ENCODE peak calls at places on chromosomes 6 and 20, in six cellular contexts. F is keratinocyte; K is activated T-cell treated with anti-CD3 and anti-CD28 coated beads, Interleukin-2, amount 50 U/mL, for 48 hours; E is HFFc6; H is A172; G is non-pigmented ciliary epithelial cell. I is an unnamed sample.

GRCh38 chr20:57609086-57609841 is 11.0 kb downstream of the ZBP1 start:
- DNase-seq in F (no peak), K (no peak), E (no peak), H (no peak), G (no peak), I (no peak)

GRCh38 chr20:62025832-62026563 is 39.7 kb downstream of the TAF4 start:
- DNase-seq in F (no peak), K (no peak), E (peak; percentile 65), H (no peak), G (peak; percentile 23), I (no peak)

GRCh38 chr6:63267828-63268227 is 52.0 kb downstream of the LGSN start:
- DNase-seq in F (no peak), K (no peak), E (no peak), H (no peak), G (no peak), I (no peak)

GRCh38 chr6:14713008-14713452 is 532.8 kb upstream of the JARID2 start:
- DNase-seq in F (peak; percentile 69), K (no peak), E (peak; percentile 95), H (peak; percentile 72), G (no peak), I (peak; percentile 59)

GRCh38 chr6:54419885-54420284 is 111.6 kb downstream of the TINAG start:
- DNase-seq in F (peak; percentile 48), K (no peak), E (peak; percentile 87), H (peak; percentile 73), G (peak; percentile 89), I (peak; percentile 78)

GRCh38 chr6:127219869-127220268 is 46.8 kb upstream of the RNF146 start:
- DNase-seq in F (no peak), K (no peak), E (no peak), H (no peak), G (no peak), I (no peak)

GRCh38 chr20:2246081-2246491 is 49.7 kb upstream of the TGM3 start:
- DNase-seq in F (no peak), K (no peak), E (no peak), H (no peak), G (no peak), I (no peak)

GRCh38 chr6:43977404-43978111 is 149.7 kb downstream of the MRPL14 start:
- DNase-seq in F (no peak), K (peak; percentile 17), E (no peak), H (no peak), G (no peak), I (no peak)

GRCh38 chr20:62772103-62772611 is 24.1 kb upstream of the MRGBP start:
- DNase-seq in F (no peak), K (no peak), E (no peak), H (no peak), G (no peak), I (no peak)

GRCh38 chr6:38578075-38578474 is 61.7 kb downstream of the BTBD9 start:
- DNase-seq in F (no peak), K (no peak), E (no peak), H (no peak), G (no peak), I (no peak)

GRCh38 chr20:32650545-32650944 is 23.2 kb downstream of the C20orf203 start:
- DNase-seq in F (no peak), K (no peak), E (no peak), H (no peak), G (no peak), I (no peak)

GRCh38 chr6:121555201-121555600 is 119.8 kb downstream of the GJA1 start:
- DNase-seq in F (no peak), K (no peak), E (no peak), H (no peak), G (no peak), I (no peak)

GRCh38 chr20:25313608-25314007 is 65.7 kb downstream of the PYGB start:
- DNase-seq in F (no peak), K (no peak), E (no peak), H (no peak), G (no peak), I (no peak)

GRCh38 chr20:56924976-56925695 is 296.0 kb downstream of the TFAP2C start:
- DNase-seq in F (no peak), K (peak; percentile 21), E (no peak), H (no peak), G (no peak), I (no peak)

GRCh38 chr6:104855507-104855906 is 4.2 kb downstream of the HACE1 start:
- DNase-seq in F (no peak), K (no peak), E (peak; percentile 50), H (peak; percentile 28), G (peak; percentile 8), I (no peak)

GRCh38 chr6:17381429-17382147 is 11.8 kb upstream of the CAP2 start:
- DNase-seq in F (no peak), K (no peak), E (peak; percentile 55), H (peak; percentile 45), G (peak; percentile 46), I (no peak)

GRCh38 chr20:4772132-4772531 is 50.4 kb downstream of the PRND start:
- DNase-seq in F (no peak), K (no peak), E (no peak), H (no peak), G (no peak), I (no peak)

GRCh38 chr6:149059557-149059956 is 258.0 kb upstream of the TAB2 start:
- DNase-seq in F (no peak), K (no peak), E (no peak), H (no peak), G (no peak), I (no peak)

GRCh38 chr20:12723811-12724210 is 285.0 kb upstream of the SPTLC3 start:
- DNase-seq in F (no peak), K (no peak), E (no peak), H (no peak), G (peak; percentile 3), I (no peak)

GRCh38 chr6:30411515-30412207 is 66.7 kb downstream of the RPP21 start:
- DNase-seq in F (no peak), K (peak; percentile 75), E (peak; percentile 41), H (peak; percentile 47), G (no peak), I (no peak)

GRCh38 chr6:138736640-138737039 is 36.9 kb upstream of the CCDC28A start:
- DNase-seq in F (no peak), K (no peak), E (no peak), H (no peak), G (no peak), I (no peak)

GRCh38 chr6:37557645-37558114 is 58.0 kb upstream of the CCDC167 start:
- DNase-seq in F (no peak), K (no peak), E (no peak), H (no peak), G (no peak), I (no peak)

GRCh38 chr6:23213193-23213592 is 643.8 kb downstream of the HDGFL1 start:
- DNase-seq in F (no peak), K (no peak), E (no peak), H (no peak), G (no peak), I (no peak)

GRCh38 chr6:51814418-51814817 is 273.0 kb downstream of the PKHD1 start:
- DNase-seq in F (no peak), K (no peak), E (no peak), H (no peak), G (no peak), I (no peak)

GRCh38 chr20:43900496-43900895 is 14.2 kb upstream of the TOX2 start:
- DNase-seq in F (no peak), K (no peak), E (no peak), H (no peak), G (no peak), I (no peak)

GRCh38 chr6:74578339-74578738 is 627.5 kb downstream of the COL12A1 start:
- DNase-seq in F (no peak), K (no peak), E (peak; percentile 28), H (no peak), G (no peak), I (no peak)

GRCh38 chr20:43388267-43389081 is 69.2 kb upstream of the SRSF6 start:
- DNase-seq in F (no peak), K (no peak), E (no peak), H (no peak), G (no peak), I (no peak)

GRCh38 chr20:32911355-32911754 is 52.6 kb downstream of the EFCAB8 start:
- DNase-seq in F (no peak), K (no peak), E (no peak), H (no peak), G (no peak), I (no peak)

GRCh38 chr6:138204792-138205384 is 13.4 kb downstream of the PBOV1 start:
- DNase-seq in F (no peak), K (no peak), E (no peak), H (no peak), G (no peak), I (no peak)

I was measured in epithelial cell of prostate.